ENCODE peak calls at places on chromosomes 11 and 22, in ten cellular contexts. P is HS-5; C is ACHN; Z is DMS153; M is substantia nigra; I is stimulated activated CD8-positive, alpha-beta memory T cell treated with anti-CD3 and anti-CD28 coated beads, Interleukin-4, amount 100 ng/mL, for 1 hour; Q is dorsolateral prefrontal cortex; V is nephron progenitor cell; J is fibroblast of pulmonary artery; A is NCI-H1694. H is an unnamed sample.
A peak's percentile ranks its signal among the peaks of the same experiment; 100 is the strongest.

GRCh38 chr11:69655479-69656394 is 14.8 kb downstream of the CCND1 start:
- DNase-seq in I (no peak), V (no peak), P (no peak), A (no peak), J (no peak), Q (peak; percentile 20), M (no peak), Z (no peak), C (no peak), H (no peak)

GRCh38 chr11:131694526-131695424 is 324.4 kb downstream of the NTM start:
- DNase-seq in Q (peak; percentile 78), C (peak; percentile 65), I (no peak), V (peak; percentile 94), P (peak; percentile 33), Z (peak; percentile 33), A (no peak), M (peak; percentile 60), J (peak; percentile 81), H (peak; percentile 39)

GRCh38 chr22:19703869-19704268 is 10.4 kb upstream of the SEPTIN5 start:
- DNase-seq in J (no peak), P (no peak), V (no peak), A (no peak), Z (peak; percentile 36), M (no peak), Q (no peak), C (no peak), I (no peak), H (no peak)

GRCh38 chr11:111765320-111765983 is 737 bp downstream of the PPP2R1B start:
- DNase-seq in Q (no peak), P (no peak), I (peak; percentile 1), V (no peak), J (no peak), A (no peak), C (no peak), M (no peak), Z (no peak), H (no peak)

GRCh38 chr11:119615003-119615878 is 113.8 kb downstream of the NECTIN1 start:
- DNase-seq in I (no peak), A (no peak), Z (no peak), V (no peak), P (peak; percentile 58), J (peak; percentile 76), C (peak; percentile 83), M (peak; percentile 45), Q (peak; percentile 85), H (no peak)

GRCh38 chr11:75760710-75761493 is 7.7 kb upstream of the DGAT2 start:
- DNase-seq in I (no peak), J (peak; percentile 50), C (peak; percentile 20), V (no peak), A (no peak), P (peak; percentile 69), Q (no peak), Z (no peak), M (no peak), H (no peak)

GRCh38 chr22:21896951-21897513 is 29.6 kb upstream of the MAPK1 start:
- DNase-seq in P (no peak), J (no peak), C (no peak), Q (no peak), I (no peak), M (no peak), Z (no peak), V (no peak), A (no peak), H (no peak)

GRCh38 chr11:87137711-87138110 is 100.0 kb downstream of the TMEM135 start:
- DNase-seq in Q (no peak), C (no peak), M (no peak), J (peak; percentile 73), V (no peak), I (no peak), A (no peak), Z (no peak), P (peak; percentile 33), H (no peak)